ENCODE peak calls at places on chromosome 9, in six cellular contexts. U, E, G, F, W and L are unnamed samples. For H3K9me3, the result is how much of the 10 kb centered on the place peaks cover.

GRCh38 chr9:124778575-124779367 is 1.8 kb downstream of the OLFML2A start:
- DNase-seq in F (no peak), W (no peak), E (no peak), G (no peak), U (no peak), L (no peak)

GRCh38 chr9:108831496-108832178 is 24.1 kb downstream of the ACTL7B start:
- DNase-seq in F (no peak), G (no peak), W (no peak), U (no peak), E (no peak), L (no peak)

GRCh38 chr9:131582466-131583341 is 37.4 kb downstream of the PRRT1B start:
- DNase-seq in F (no peak), W (no peak), E (no peak), G (no peak), U (no peak), L (no peak)

GRCh38 chr9:124282442-124283231 is 24.9 kb downstream of the NEK6 start:
- DNase-seq in E (no peak), U (no peak), G (no peak), W (no peak), F (no peak), L (no peak)

GRCh38 chr9:72485821-72486605 is 35.4 kb upstream of the TMC1 start:
- DNase-seq in U (no peak), E (no peak), F (no peak), W (no peak), G (no peak), L (no peak)

GRCh38 chr9:126844085-126844484 is 16.4 kb upstream of the ZBTB34 start:
- DNase-seq in E (no peak), F (no peak), W (no peak), G (no peak), U (no peak), L (no peak)

GRCh38 chr9:130195638-130196037 is 23.4 kb downstream of the NCS1 start:
- DNase-seq in W (no peak), E (no peak), F (no peak), U (no peak), G (no peak), L (no peak)

GRCh38 chr9:14320272-14321245 is 6.6 kb upstream of the NFIB start:
- DNase-seq in E (no peak), F (no peak), U (no peak), G (no peak), W (no peak), L (no peak)

GRCh38 chr9:71765693-71766092 is 2.6 kb downstream of the CEMIP2 start:
- DNase-seq in U (no peak), F (no peak), W (no peak), G (no peak), E (no peak), L (no peak)

GRCh38 chr9:132187006-132187760 is 25.3 kb downstream of the NTNG2 start:
- DNase-seq in W (no peak), G (no peak), U (no peak), E (no peak), F (no peak), L (no peak)

GRCh38 chr9:16796304-16796825 is 74.1 kb downstream of the BNC2 start:
- DNase-seq in E (no peak), G (no peak), F (no peak), U (no peak), W (no peak), L (no peak)

GRCh38 chr9:124139001-124139400 is 118.7 kb upstream of the NEK6 start:
- DNase-seq in G (no peak), F (no peak), E (no peak), W (no peak), U (no peak), L (no peak)

GRCh38 chr9:33950371-33950770 is 98.3 kb downstream of the UBAP2 start:
- DNase-seq in E (no peak), U (no peak), G (no peak), W (no peak), F (no peak), L (no peak)

GRCh38 chr9:74755355-74755754 is 132.4 kb downstream of the TRPM6 start:
- DNase-seq in U (no peak), G (no peak), E (no peak), F (no peak), W (no peak), L (no peak)

GRCh38 chr9:23821400-23822181 is 4.4 kb downstream of the ELAVL2 start:
- DNase-seq in W (no peak), F (no peak), E (no peak), U (no peak), G (no peak), L (no peak)

GRCh38 chr9:113523421-113524141 is 60.1 kb downstream of the RGS3 start:
- DNase-seq in E (no peak), W (no peak), F (peak), U (no peak), G (no peak), L (peak)

GRCh38 chr9:130159814-130160670 is 12.2 kb upstream of the NCS1 start:
- DNase-seq in E (no peak), U (no peak), W (no peak), G (no peak), F (no peak), L (no peak)

GRCh38 chr9:83041771-83042170 is 21.2 kb downstream of the RASEF start:
- DNase-seq in U (no peak), G (no peak), F (no peak), E (no peak), W (no peak), L (no peak)

GRCh38 chr9:72315510-72316287 is 49.3 kb downstream of the ZFAND5 start:
- DNase-seq in E (no peak), U (peak), F (no peak), G (no peak), W (no peak), L (no peak)

GRCh38 chr9:19124430-19124793 is 2.9 kb downstream of the PLIN2 start:
- DNase-seq in F (no peak), G (no peak), E (no peak), U (no peak), W (no peak), L (no peak)

GRCh38 chr9:77648458-77649108 is 461 bp upstream of the GNA14 start:
- DNase-seq in W (no peak), U (peak), F (no peak), E (no peak), G (no peak), L (no peak)

GRCh38 chr9:91843623-91844111 is 106.4 kb downstream of the ROR2 start:
- DNase-seq in U (no peak), E (no peak), F (no peak), G (no peak), W (no peak), L (no peak)

GRCh38 chr9:79929285-79929684 is 357.5 kb downstream of the TLE4 start:
- DNase-seq in E (no peak), G (no peak), F (no peak), U (no peak), W (no peak), L (no peak)

GRCh38 chr9:35733109-35733541 is 659 bp downstream of the CREB3 start:
- DNase-seq in E (no peak), F (no peak), W (peak), G (no peak), U (peak), L (no peak)

GRCh38 chr9:102950341-102950740 is 44.8 kb upstream of the CYLC2 start:
- DNase-seq in E (no peak), W (no peak), U (no peak), F (no peak), G (no peak), L (no peak)

GRCh38 chr9:74951725-74952151 is 974 bp downstream of the C9orf40 start:
- DNase-seq in W (no peak), G (peak), E (no peak), U (peak), F (peak), L (peak)

GRCh38 chr9:99345936-99346335 is 123.9 kb downstream of the SEC61B start:
- DNase-seq in U (no peak), G (no peak), F (no peak), W (no peak), E (no peak), L (no peak)

GRCh38 chr9:74095925-74096324 is 401.2 kb upstream of the RORB start:
- DNase-seq in E (no peak), U (no peak), G (no peak), F (no peak), W (no peak), L (no peak)

GRCh38 chr9:81653240-81653639 is 36.1 kb downstream of the TLE1 start:
- DNase-seq in G (no peak), W (no peak), U (no peak), F (no peak), E (no peak), L (no peak)

GRCh38 chr9:124768275-124768674 is 2.8 kb downstream of the NR6A1 start:
- DNase-seq in U (no peak), W (no peak), G (no peak), E (no peak), F (no peak), L (no peak)

GRCh38 chr9:31587176-31587575 is 797.3 kb upstream of the ACO1 start:
- DNase-seq in E (no peak), G (no peak), W (no peak), U (no peak), F (no peak), L (no peak)

GRCh38 chr9:35904338-35904737 is 1.7 kb upstream of the HRCT1 start:
- DNase-seq in G (no peak), F (no peak), W (no peak), U (no peak), E (no peak), L (no peak)

GRCh38 chr9:68781866-68782265 is 76.8 kb downstream of the PIP5K1B start:
- DNase-seq in U (no peak), W (no peak), E (no peak), G (no peak), F (no peak), L (no peak)

GRCh38 chr9:8400378-8400777 is 600.8 kb upstream of the DMAC1 start:
- DNase-seq in U (no peak), E (no peak), W (no peak), F (no peak), G (no peak), L (no peak)

GRCh38 chr9:116767219-116767618 is 80.1 kb downstream of the TRIM32 start:
- DNase-seq in F (no peak), E (no peak), U (no peak), G (no peak), W (no peak), L (no peak)

GRCh38 chr9:99866398-99866797 is 40.1 kb upstream of the STX17 start:
- DNase-seq in E (no peak), G (no peak), W (no peak), F (no peak), U (no peak), L (no peak)

GRCh38 chr9:86766912-86767311 is 180.4 kb downstream of the GAS1 start:
- DNase-seq in W (peak), U (peak), F (no peak), G (no peak), E (no peak), L (no peak)

GRCh38 chr9:6911901-6912650 is 154.3 kb downstream of the KDM4C start:
- DNase-seq in F (no peak), G (no peak), W (no peak), U (no peak), E (no peak), L (no peak)

GRCh38 chr9:137350696-137351584 is 48.9 kb upstream of the NRARP start:
- DNase-seq in U (no peak), F (no peak), E (no peak), W (no peak), G (no peak), L (no peak)
- H3K9me3 ChIP-seq in U (under half), F (under half), E (under half), W (under half), G (under half), L (under half)

DNA sequence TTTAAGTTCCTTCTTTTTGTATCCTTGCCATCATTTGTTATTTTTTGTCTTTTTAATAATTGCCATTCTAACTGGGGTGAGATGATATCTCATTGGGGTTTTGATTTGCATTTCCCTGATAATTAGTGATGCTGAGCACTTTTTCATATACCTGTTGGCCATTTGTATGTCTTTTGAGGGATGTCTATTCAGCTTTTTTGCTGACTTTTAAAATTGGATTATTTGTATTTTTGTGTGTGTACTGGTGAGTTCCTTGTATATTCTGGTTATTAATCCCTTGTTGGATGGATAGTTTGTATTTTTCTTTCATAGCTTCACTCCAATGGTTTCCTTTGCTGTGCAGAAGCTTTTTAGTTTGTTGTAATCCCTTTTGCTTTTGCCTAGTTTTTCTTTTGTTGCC is 19.1 kb downstream of the RCL1 start:
- DNase-seq in F (no peak), W (no peak), G (no peak), U (no peak), E (no peak), L (no peak)
- H3K9me3 ChIP-seq in F (under half), W (under half), G (under half), U (under half), E (under half), L (under half)

GRCh38 chr9:118961857-118962256 is 407.4 kb downstream of the BRINP1 start:
- DNase-seq in U (no peak), W (no peak), F (no peak), G (no peak), E (no peak), L (no peak)

GRCh38 chr9:118957585-118957984 is 411.6 kb downstream of the BRINP1 start:
- DNase-seq in E (no peak), U (no peak), F (no peak), W (no peak), G (no peak), L (no peak)

GRCh38 chr9:118962426-118962825 is 406.8 kb downstream of the BRINP1 start:
- DNase-seq in F (no peak), G (no peak), W (no peak), E (no peak), U (no peak), L (no peak)

GRCh38 chr9:118963674-118964073 is 405.6 kb downstream of the BRINP1 start:
- DNase-seq in G (no peak), F (no peak), W (no peak), E (no peak), U (no peak), L (no peak)

DNA sequence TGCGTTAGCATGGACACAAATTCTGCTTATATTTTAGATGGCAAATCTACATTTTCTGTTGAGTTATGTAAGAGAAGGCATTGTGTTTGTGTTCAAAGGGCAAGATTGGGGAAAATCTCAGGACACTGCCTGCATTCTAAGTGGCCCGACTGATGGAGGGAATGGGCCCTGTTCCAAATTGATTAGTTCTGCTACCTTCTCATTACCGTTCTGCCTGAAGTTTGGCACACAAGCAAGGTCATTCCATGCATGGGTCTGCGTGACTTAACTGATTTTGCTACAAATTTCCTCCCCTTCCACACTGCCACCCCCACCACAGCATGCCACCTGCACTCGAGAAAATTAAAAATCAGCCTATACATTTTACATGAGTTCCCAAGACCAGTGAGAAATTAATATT is 409.9 kb downstream of the BRINP1 start:
- DNase-seq in E (no peak), G (no peak), U (no peak), W (no peak), F (no peak), L (no peak)
- H3K9me3 ChIP-seq in E (under half), G (under half), U (under half), W (under half), F (under half), L (under half)

GRCh38 chr9:1514241-1514640 is 464.1 kb downstream of the DMRT2 start:
- DNase-seq in F (no peak), G (no peak), W (no peak), U (no peak), E (no peak), L (no peak)
- H3K9me3 ChIP-seq in F (under half), G (under half), W (under half), U (under half), E (under half), L (under half)